ENCODE peak calls at places on chromosomes 16 and 17, in nine cellular contexts. One of them, this sample, is unnamed.

GRCh38 chr16:73831197-73831596 is 465.4 kb upstream of the PSMD7 start:
- DNase-seq in neural progenitor cell: no peak
- DNase-seq in body of pancreas: no peak
- DNase-seq in lung: no peak
- DNase-seq in esophagus squamous epithelium: no peak
- DNase-seq in AG04450: no peak
- DNase-seq in AG10803: no peak
- DNase-seq in psoas muscle: no peak
- DNase-seq in fibroblast of mammary gland: no peak
- DNase-seq in this sample: no peak

GRCh38 chr16:83652898-83653297 is 154.9 kb upstream of the HSBP1 start:
- DNase-seq in AG04450: no peak
- DNase-seq in AG10803: peak
- DNase-seq in neural progenitor cell: no peak
- DNase-seq in esophagus squamous epithelium: no peak
- DNase-seq in fibroblast of mammary gland: peak
- DNase-seq in psoas muscle: no peak
- DNase-seq in body of pancreas: no peak
- DNase-seq in lung: no peak
- DNase-seq in this sample: no peak

GRCh38 chr17:78041401-78042179 is 83.1 kb downstream of the TNRC6C start:
- DNase-seq in esophagus squamous epithelium: no peak
- DNase-seq in fibroblast of mammary gland: no peak
- DNase-seq in AG10803: no peak
- DNase-seq in AG04450: no peak
- DNase-seq in psoas muscle: no peak
- DNase-seq in neural progenitor cell: no peak
- DNase-seq in lung: no peak
- DNase-seq in body of pancreas: no peak
- DNase-seq in this sample: no peak

GRCh38 chr17:4236456-4236855 is 27.3 kb downstream of the ANKFY1 start:
- DNase-seq in neural progenitor cell: no peak
- DNase-seq in AG04450: no peak
- DNase-seq in AG10803: peak
- DNase-seq in lung: no peak
- DNase-seq in psoas muscle: no peak
- DNase-seq in esophagus squamous epithelium: no peak
- DNase-seq in fibroblast of mammary gland: peak
- DNase-seq in body of pancreas: no peak
- DNase-seq in this sample: no peak

GRCh38 chr16:58709338-58709737 is 24.8 kb upstream of the SLC38A7 start:
- DNase-seq in neural progenitor cell: no peak
- DNase-seq in esophagus squamous epithelium: no peak
- DNase-seq in psoas muscle: no peak
- DNase-seq in fibroblast of mammary gland: no peak
- DNase-seq in lung: no peak
- DNase-seq in AG04450: no peak
- DNase-seq in body of pancreas: no peak
- DNase-seq in AG10803: no peak
- DNase-seq in this sample: no peak

GRCh38 chr16:31134625-31135534 is 647 bp downstream of the PRSS8 start:
- DNase-seq in neural progenitor cell: peak
- DNase-seq in lung: peak
- DNase-seq in fibroblast of mammary gland: no peak
- DNase-seq in AG04450: no peak
- DNase-seq in esophagus squamous epithelium: no peak
- DNase-seq in body of pancreas: peak
- DNase-seq in psoas muscle: no peak
- DNase-seq in AG10803: peak
- DNase-seq in this sample: peak

GRCh38 chr16:67935402-67936123 is 1.1 kb downstream of the PSMB10 start:
- DNase-seq in fibroblast of mammary gland: peak
- DNase-seq in AG04450: peak
- DNase-seq in body of pancreas: peak
- DNase-seq in psoas muscle: peak
- DNase-seq in neural progenitor cell: peak
- DNase-seq in esophagus squamous epithelium: peak
- DNase-seq in AG10803: peak
- DNase-seq in lung: peak
- DNase-seq in this sample: peak

GRCh38 chr17:39096435-39097158 is 54.8 kb downstream of the PLXDC1 start:
- DNase-seq in AG04450: no peak
- DNase-seq in AG10803: no peak
- DNase-seq in esophagus squamous epithelium: no peak
- DNase-seq in fibroblast of mammary gland: no peak
- DNase-seq in neural progenitor cell: no peak
- DNase-seq in psoas muscle: no peak
- DNase-seq in body of pancreas: no peak
- DNase-seq in lung: no peak
- DNase-seq in this sample: no peak

GRCh38 chr17:81424151-81424550 is 28.9 kb downstream of the BAHCC1 start:
- DNase-seq in AG04450: no peak
- DNase-seq in psoas muscle: no peak
- DNase-seq in fibroblast of mammary gland: no peak
- DNase-seq in AG10803: no peak
- DNase-seq in lung: no peak
- DNase-seq in esophagus squamous epithelium: no peak
- DNase-seq in neural progenitor cell: no peak
- DNase-seq in body of pancreas: no peak
- DNase-seq in this sample: no peak

GRCh38 chr16:10741844-10742243 is 1.8 kb upstream of the NUBP1 start:
- DNase-seq in psoas muscle: no peak
- DNase-seq in body of pancreas: peak
- DNase-seq in neural progenitor cell: no peak
- DNase-seq in AG10803: peak
- DNase-seq in lung: no peak
- DNase-seq in esophagus squamous epithelium: no peak
- DNase-seq in fibroblast of mammary gland: peak
- DNase-seq in AG04450: no peak
- DNase-seq in this sample: no peak

GRCh38 chr16:17529982-17530760 is 59.4 kb upstream of the XYLT1 start:
- DNase-seq in body of pancreas: no peak
- DNase-seq in lung: no peak
- DNase-seq in fibroblast of mammary gland: no peak
- DNase-seq in AG04450: no peak
- DNase-seq in AG10803: no peak
- DNase-seq in neural progenitor cell: no peak
- DNase-seq in psoas muscle: no peak
- DNase-seq in esophagus squamous epithelium: no peak
- DNase-seq in this sample: no peak

GRCh38 chr16:8869212-8869987 is 594 bp upstream of the CARHSP1 start:
- DNase-seq in AG10803: no peak
- DNase-seq in esophagus squamous epithelium: no peak
- DNase-seq in psoas muscle: no peak
- DNase-seq in body of pancreas: no peak
- DNase-seq in lung: no peak
- DNase-seq in neural progenitor cell: peak
- DNase-seq in fibroblast of mammary gland: no peak
- DNase-seq in AG04450: no peak
- DNase-seq in this sample: no peak

DNA sequence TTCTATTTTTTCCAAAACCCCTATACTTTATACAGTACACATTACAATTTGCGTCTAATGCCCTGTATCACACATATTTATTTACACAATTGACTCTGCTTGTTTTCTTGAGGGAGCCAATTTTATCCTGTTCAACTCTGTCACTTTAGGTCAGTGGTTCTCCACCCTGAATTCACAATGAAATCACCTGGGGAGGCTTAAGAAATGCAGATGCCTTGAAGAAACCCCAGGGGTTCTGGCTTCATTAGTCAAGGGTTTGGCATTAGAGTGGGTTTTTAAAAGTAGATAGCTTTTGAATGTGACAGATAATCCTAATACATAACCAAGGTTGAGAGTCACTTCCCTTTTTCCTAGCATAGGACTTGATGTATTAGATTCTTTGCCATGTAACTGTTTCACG is 398.6 kb upstream of the ERCC4 start:
- DNase-seq in body of pancreas: no peak
- DNase-seq in neural progenitor cell: peak
- DNase-seq in AG04450: no peak
- DNase-seq in lung: no peak
- DNase-seq in AG10803: no peak
- DNase-seq in esophagus squamous epithelium: no peak
- DNase-seq in fibroblast of mammary gland: no peak
- DNase-seq in psoas muscle: no peak
- DNase-seq in this sample: no peak
- H3K4me3 ChIP-seq in body of pancreas: no peak
- H3K4me3 ChIP-seq in neural progenitor cell: no peak
- H3K4me3 ChIP-seq in AG04450: no peak
- H3K4me3 ChIP-seq in lung: no peak
- H3K4me3 ChIP-seq in AG10803: no peak
- H3K4me3 ChIP-seq in esophagus squamous epithelium: no peak
- H3K4me3 ChIP-seq in fibroblast of mammary gland: no peak
- H3K4me3 ChIP-seq in psoas muscle: no peak
- H3K4me3 ChIP-seq in this sample: no peak

GRCh38 chr17:2238432-2239169 is 65.0 kb downstream of the SMG6 start:
- DNase-seq in AG10803: no peak
- DNase-seq in fibroblast of mammary gland: no peak
- DNase-seq in psoas muscle: peak
- DNase-seq in esophagus squamous epithelium: no peak
- DNase-seq in AG04450: no peak
- DNase-seq in body of pancreas: no peak
- DNase-seq in neural progenitor cell: no peak
- DNase-seq in lung: no peak
- DNase-seq in this sample: no peak

GRCh38 chr17:2239170-2239551 is 64.4 kb downstream of the SMG6 start:
- DNase-seq in psoas muscle: no peak
- DNase-seq in fibroblast of mammary gland: no peak
- DNase-seq in body of pancreas: no peak
- DNase-seq in lung: no peak
- DNase-seq in AG04450: no peak
- DNase-seq in AG10803: no peak
- DNase-seq in neural progenitor cell: no peak
- DNase-seq in esophagus squamous epithelium: no peak
- DNase-seq in this sample: no peak

GRCh38 chr17:2239882-2240430 is 63.6 kb downstream of the SMG6 start:
- DNase-seq in neural progenitor cell: no peak
- DNase-seq in psoas muscle: peak
- DNase-seq in esophagus squamous epithelium: no peak
- DNase-seq in fibroblast of mammary gland: peak
- DNase-seq in AG04450: peak
- DNase-seq in lung: no peak
- DNase-seq in AG10803: peak
- DNase-seq in body of pancreas: no peak
- DNase-seq in this sample: peak

GRCh38 chr17:2237521-2237921 is 66.1 kb downstream of the SMG6 start:
- DNase-seq in fibroblast of mammary gland: peak
- DNase-seq in AG10803: peak
- DNase-seq in psoas muscle: peak
- DNase-seq in body of pancreas: no peak
- DNase-seq in neural progenitor cell: no peak
- DNase-seq in esophagus squamous epithelium: no peak
- DNase-seq in AG04450: no peak
- DNase-seq in lung: no peak
- DNase-seq in this sample: no peak

GRCh38 chr17:2237960-2238359 is 65.6 kb downstream of the SMG6 start:
- DNase-seq in body of pancreas: no peak
- DNase-seq in neural progenitor cell: no peak
- DNase-seq in lung: no peak
- DNase-seq in fibroblast of mammary gland: no peak
- DNase-seq in esophagus squamous epithelium: no peak
- DNase-seq in AG10803: peak
- DNase-seq in AG04450: no peak
- DNase-seq in psoas muscle: no peak
- DNase-seq in this sample: no peak
- TF ChIP-seq CTCF in body of pancreas: no peak
- TF ChIP-seq CTCF in neural progenitor cell: no peak
- TF ChIP-seq CTCF in lung: no peak
- TF ChIP-seq CTCF in fibroblast of mammary gland: no peak
- TF ChIP-seq CTCF in esophagus squamous epithelium: no peak
- TF ChIP-seq CTCF in AG10803: no peak
- TF ChIP-seq CTCF in AG04450: no peak
- TF ChIP-seq CTCF in psoas muscle: no peak
- TF ChIP-seq CTCF in this sample: no peak

GRCh38 chr17:19386276-19386863 is 620 bp downstream of the MFAP4 start:
- DNase-seq in lung: peak
- DNase-seq in esophagus squamous epithelium: no peak
- DNase-seq in fibroblast of mammary gland: peak
- DNase-seq in psoas muscle: peak
- DNase-seq in AG10803: peak
- DNase-seq in body of pancreas: no peak
- DNase-seq in AG04450: peak
- DNase-seq in neural progenitor cell: peak
- DNase-seq in this sample: no peak

GRCh38 chr17:19388791-19389190 is 1.8 kb upstream of the MFAP4 start:
- DNase-seq in fibroblast of mammary gland: no peak
- DNase-seq in AG10803: no peak
- DNase-seq in neural progenitor cell: no peak
- DNase-seq in esophagus squamous epithelium: no peak
- DNase-seq in body of pancreas: no peak
- DNase-seq in AG04450: no peak
- DNase-seq in psoas muscle: no peak
- DNase-seq in lung: no peak
- DNase-seq in this sample: no peak

GRCh38 chr17:19389386-19389785 is 2.4 kb upstream of the MFAP4 start:
- DNase-seq in fibroblast of mammary gland: no peak
- DNase-seq in psoas muscle: no peak
- DNase-seq in neural progenitor cell: no peak
- DNase-seq in AG10803: no peak
- DNase-seq in AG04450: no peak
- DNase-seq in body of pancreas: no peak
- DNase-seq in lung: no peak
- DNase-seq in esophagus squamous epithelium: no peak
- DNase-seq in this sample: no peak

GRCh38 chr17:19387921-19388521 is 1.0 kb upstream of the MFAP4 start:
- DNase-seq in AG10803: peak
- DNase-seq in lung: no peak
- DNase-seq in fibroblast of mammary gland: peak
- DNase-seq in body of pancreas: no peak
- DNase-seq in AG04450: no peak
- DNase-seq in psoas muscle: no peak
- DNase-seq in esophagus squamous epithelium: no peak
- DNase-seq in neural progenitor cell: no peak
- DNase-seq in this sample: no peak

GRCh38 chr17:19386974-19387920 is at the start of gene MFAP4:
- DNase-seq in psoas muscle: peak
- DNase-seq in esophagus squamous epithelium: no peak
- DNase-seq in AG10803: peak
- DNase-seq in AG04450: peak
- DNase-seq in body of pancreas: no peak
- DNase-seq in fibroblast of mammary gland: peak
- DNase-seq in neural progenitor cell: peak
- DNase-seq in lung: no peak
- DNase-seq in this sample: no peak
- H3K4me3 ChIP-seq in psoas muscle: peak
- H3K4me3 ChIP-seq in esophagus squamous epithelium: peak
- H3K4me3 ChIP-seq in AG10803: peak
- H3K4me3 ChIP-seq in AG04450: peak
- H3K4me3 ChIP-seq in body of pancreas: no peak
- H3K4me3 ChIP-seq in fibroblast of mammary gland: peak
- H3K4me3 ChIP-seq in neural progenitor cell: peak
- H3K4me3 ChIP-seq in lung: no peak
- H3K4me3 ChIP-seq in this sample: peak

GRCh38 chr17:29585080-29585751 is 4.2 kb downstream of the GIT1 start:
- DNase-seq in body of pancreas: no peak
- DNase-seq in neural progenitor cell: no peak
- DNase-seq in psoas muscle: peak
- DNase-seq in lung: no peak
- DNase-seq in fibroblast of mammary gland: no peak
- DNase-seq in AG04450: no peak
- DNase-seq in esophagus squamous epithelium: no peak
- DNase-seq in AG10803: no peak
- DNase-seq in this sample: no peak
- TF ChIP-seq CTCF in body of pancreas: no peak
- TF ChIP-seq CTCF in neural progenitor cell: peak
- TF ChIP-seq CTCF in psoas muscle: no peak
- TF ChIP-seq CTCF in lung: no peak
- TF ChIP-seq CTCF in fibroblast of mammary gland: peak
- TF ChIP-seq CTCF in AG04450: peak
- TF ChIP-seq CTCF in esophagus squamous epithelium: no peak
- TF ChIP-seq CTCF in AG10803: peak
- TF ChIP-seq CTCF in this sample: peak

This sample was measured in retinal pigment epithelial cell.